ENCODE peak calls at places on chromosome 11, in ten cellular contexts. E is left lung, B is coronary artery, Y is heart right ventricle, H is breast epithelium, K is upper lobe of right lung, V is Calu3, C is natural killer cell, W is fibroblast of pulmonary artery, D is fibroblast of lung. P is an unnamed sample.

GRCh38 chr11:34788642-34789041 is 127.5 kb downstream of the APIP start:
- DNase-seq in E (no peak), B (no peak), Y (no peak), H (no peak), K (no peak), V (no peak), C (no peak), W (no peak), D (no peak), P (no peak)

GRCh38 chr11:61357233-61357893 is 4.3 kb downstream of the CYB561A3 start:
- DNase-seq in E (no peak), B (no peak), Y (no peak), H (no peak), K (no peak), V (no peak), C (no peak), W (no peak), D (no peak), P (no peak)

GRCh38 chr11:16786131-16786530 is 47.7 kb downstream of the C11orf58 start:
- DNase-seq in E (no peak), B (peak; percentile 66), Y (no peak), H (no peak), K (peak; percentile 21), V (no peak), C (no peak), W (no peak), D (no peak), P (no peak)

GRCh38 chr11:133650082-133650481 is 117.8 kb upstream of the OPCML start:
- DNase-seq in E (no peak), B (no peak), Y (no peak), H (no peak), K (no peak), V (no peak), C (no peak), W (no peak), D (no peak), P (no peak)

GRCh38 chr11:77705195-77705876 is 67.7 kb upstream of the CLNS1A start:
- DNase-seq in E (no peak), B (no peak), Y (no peak), H (no peak), K (no peak), V (peak; percentile 79), C (no peak), W (peak; percentile 74), D (peak; percentile 9), P (peak; percentile 59)

GRCh38 chr11:115241899-115242298 is 262.3 kb downstream of the CADM1 start:
- DNase-seq in E (no peak), B (no peak), Y (no peak), H (no peak), K (no peak), V (no peak), C (no peak), W (no peak), D (no peak), P (no peak)

GRCh38 chr11:24651873-24652272 is 155.0 kb downstream of the LUZP2 start:
- DNase-seq in E (no peak), B (no peak), Y (no peak), H (no peak), K (no peak), V (no peak), C (no peak), W (no peak), D (no peak), P (no peak)

GRCh38 chr11:58980159-58980843 is 41.0 kb downstream of the GLYATL1 start:
- DNase-seq in E (no peak), B (no peak), Y (no peak), H (no peak), K (no peak), V (no peak), C (no peak), W (no peak), D (no peak), P (no peak)

GRCh38 chr11:128061321-128061871 is 526.0 kb downstream of the ETS1 start:
- DNase-seq in E (no peak), B (no peak), Y (no peak), H (no peak), K (no peak), V (no peak), C (no peak), W (peak; percentile 47), D (peak; percentile 74), P (no peak)

GRCh38 chr11:10927533-10927932 is 69.7 kb upstream of the ZBED5 start:
- DNase-seq in E (no peak), B (no peak), Y (no peak), H (no peak), K (no peak), V (peak; percentile 9), C (no peak), W (no peak), D (no peak), P (no peak)

GRCh38 chr11:115439385-115439784 is 64.8 kb downstream of the CADM1 start:
- DNase-seq in E (no peak), B (no peak), Y (no peak), H (no peak), K (no peak), V (no peak), C (no peak), W (no peak), D (peak; percentile 44), P (no peak)

GRCh38 chr11:69351460-69351859 is 57.5 kb downstream of the MYEOV start:
- DNase-seq in E (no peak), B (no peak), Y (no peak), H (no peak), K (no peak), V (no peak), C (no peak), W (peak; percentile 77), D (peak; percentile 54), P (no peak)

GRCh38 chr11:134579709-134580634 is 167.9 kb upstream of the B3GAT1 start:
- DNase-seq in E (no peak), B (peak; percentile 66), Y (no peak), H (peak; percentile 50), K (peak; percentile 61), V (no peak), C (no peak), W (no peak), D (no peak), P (no peak)

GRCh38 chr11:111429066-111429506 is 50.0 kb upstream of the POU2AF1 start:
- DNase-seq in E (no peak), B (peak; percentile 75), Y (no peak), H (no peak), K (no peak), V (peak; percentile 54), C (no peak), W (peak; percentile 70), D (peak; percentile 71), P (peak; percentile 82)

GRCh38 chr11:34588701-34589100 is 32.2 kb upstream of the EHF start:
- DNase-seq in E (no peak), B (no peak), Y (no peak), H (no peak), K (no peak), V (no peak), C (no peak), W (no peak), D (no peak), P (no peak)

GRCh38 chr11:45702511-45702910 is 37.1 kb upstream of the CHST1 start:
- DNase-seq in E (no peak), B (no peak), Y (no peak), H (no peak), K (no peak), V (no peak), C (no peak), W (no peak), D (no peak), P (no peak)

GRCh38 chr11:118226294-118226693 is 1.5 kb upstream of the JAML start:
- DNase-seq in E (no peak), B (no peak), Y (peak; percentile 14), H (no peak), K (no peak), V (no peak), C (no peak), W (no peak), D (no peak), P (no peak)
- TF ChIP-seq CTCF in E (no peak), B (no peak), Y (no peak), H (no peak), K (no peak), V (no peak), C (no peak), W (no peak), D (no peak), P (no peak)

DNA sequence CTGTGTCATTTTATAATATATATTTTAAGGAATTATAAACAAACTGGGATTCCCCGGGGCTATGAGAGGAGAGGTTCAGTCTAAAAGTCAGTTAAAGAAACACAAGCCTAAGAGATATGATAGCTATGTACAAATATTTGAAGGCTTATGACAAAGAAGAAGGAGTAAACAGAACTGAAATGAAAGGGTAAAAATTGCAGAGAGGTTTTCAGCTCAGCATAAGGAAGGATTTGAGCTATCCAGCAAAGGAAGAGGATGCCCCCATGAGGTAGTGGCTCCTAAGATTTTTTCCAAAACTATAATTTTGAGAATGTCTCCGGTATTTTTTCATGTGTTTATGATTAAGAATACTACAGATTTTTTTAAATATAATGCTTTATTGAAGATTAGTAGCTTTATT is 57.9 kb upstream of the ANGPTL5 start:
- DNase-seq in E (no peak), B (no peak), Y (no peak), H (no peak), K (no peak), V (no peak), C (no peak), W (peak; percentile 18), D (peak; percentile 38), P (no peak)
- TF ChIP-seq CTCF in E (no peak), B (no peak), Y (no peak), H (no peak), K (peak; percentile 12), V (no peak), C (no peak), W (peak; percentile 30), D (peak; percentile 47), P (no peak)

DNA sequence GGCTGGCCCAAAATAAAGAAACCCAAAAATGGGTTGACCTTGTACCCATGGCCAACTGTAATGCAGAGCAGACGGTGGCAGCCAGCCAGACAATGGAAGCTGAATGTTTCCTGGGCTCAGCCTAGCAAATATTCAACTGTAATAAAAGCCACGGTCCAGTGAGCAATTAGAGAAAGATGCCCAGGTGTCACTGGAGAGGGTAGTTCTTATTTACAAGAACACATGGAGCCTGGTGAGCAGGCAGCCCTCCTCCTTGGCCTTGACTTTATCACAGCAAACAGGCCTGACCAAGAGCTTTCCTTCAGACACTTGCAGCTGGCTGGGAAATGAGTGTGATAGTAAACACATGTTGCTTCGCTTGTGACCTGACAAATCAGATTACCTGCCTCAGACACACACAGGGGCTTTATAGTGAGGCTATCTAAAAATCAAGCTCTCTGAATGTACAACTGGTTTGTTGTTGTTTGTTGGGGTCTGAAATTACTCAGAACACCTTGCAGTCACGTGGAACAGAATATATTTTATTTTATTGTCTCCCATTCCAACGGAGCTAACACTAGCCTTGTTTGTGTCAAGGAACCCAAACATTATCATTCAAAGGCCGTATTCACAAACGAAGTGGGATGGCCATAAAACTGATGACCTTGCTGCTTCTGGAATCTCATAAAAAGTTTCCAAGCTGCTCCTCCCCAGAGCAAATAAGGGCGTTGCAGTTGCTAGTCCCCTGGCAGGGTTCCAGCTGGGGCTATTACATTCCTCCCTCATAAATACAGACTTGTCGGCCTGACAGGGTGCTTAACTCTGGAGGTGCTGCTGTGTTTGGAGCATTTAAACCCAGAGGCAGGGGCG is 161.1 kb downstream of the BBOX1 start:
- DNase-seq in E (no peak), B (no peak), Y (peak; percentile 64), H (no peak), K (no peak), V (peak; percentile 88), C (no peak), W (peak; percentile 74), D (peak; percentile 79), P (peak; percentile 70)
- TF ChIP-seq CTCF in E (no peak), B (no peak), Y (no peak), H (no peak), K (no peak), V (no peak), C (no peak), W (no peak), D (no peak), P (no peak)

GRCh38 chr11:43021466-43021865 is 290.3 kb upstream of the API5 start:
- DNase-seq in E (no peak), B (no peak), Y (no peak), H (no peak), K (no peak), V (no peak), C (no peak), W (no peak), D (no peak), P (no peak)
- TF ChIP-seq CTCF in E (no peak), B (no peak), Y (peak; percentile 31), H (no peak), K (no peak), V (no peak), C (no peak), W (no peak), D (no peak), P (no peak)

P was measured in MCF 10A.